ENCODE peak calls at places on chromosome 20, in six cellular contexts. K is MCF 10A, C is adrenal gland, L is upper lobe of left lung, W is RWPE2, T is WTC11. X is an unnamed sample.

GRCh38 chr20:32116079-32116521 is 6.6 kb downstream of the TM9SF4 start:
- DNase-seq in T (no peak), L (no peak), W (peak), C (no peak), K (no peak), X (no peak)

GRCh38 chr20:57030611-57031600 is 235.5 kb downstream of the BMP7 start:
- DNase-seq in T (no peak), K (peak), L (no peak), W (peak), C (no peak), X (no peak)

GRCh38 chr20:61306935-61307475 is 54.9 kb downstream of the CDH4 start:
- DNase-seq in K (no peak), C (no peak), T (no peak), W (no peak), L (no peak), X (no peak)

GRCh38 chr20:2756056-2756611 is 44.3 kb downstream of the CPXM1 start:
- DNase-seq in W (no peak), T (peak), L (no peak), C (no peak), K (peak), X (no peak)

GRCh38 chr20:17995967-17996819 is 27.4 kb downstream of the MGME1 start:
- DNase-seq in W (no peak), K (peak), T (no peak), L (no peak), C (peak), X (no peak)

GRCh38 chr20:56631318-56631989 is 2.3 kb downstream of the TFAP2C start:
- DNase-seq in W (peak), L (peak), C (no peak), T (peak), K (peak), X (no peak)

GRCh38 chr20:1364106-1364505 is 28.7 kb downstream of the FKBP1A start:
- DNase-seq in T (no peak), K (no peak), C (no peak), L (no peak), W (no peak), X (no peak)

GRCh38 chr20:37999526-38000263 is 33.6 kb downstream of the TTI1 start:
- DNase-seq in K (no peak), W (no peak), T (no peak), L (no peak), C (no peak), X (no peak)

GRCh38 chr20:64183313-64183712 is 19.1 kb downstream of the MYT1 start:
- DNase-seq in W (no peak), C (no peak), T (no peak), K (no peak), L (no peak), X (no peak)

GRCh38 chr20:63495771-63496403 is 3.0 kb downstream of the EEF1A2 start:
- DNase-seq in C (peak), W (no peak), T (peak), L (peak), K (peak), X (peak)

GRCh38 chr20:44958276-44958675 is 1.9 kb downstream of the TOMM34 start:
- DNase-seq in W (no peak), C (no peak), L (no peak), T (no peak), K (no peak), X (no peak)

GRCh38 chr20:21526776-21527175 is 12.9 kb upstream of the NKX2-2 start:
- DNase-seq in W (no peak), L (no peak), K (no peak), T (no peak), C (no peak), X (no peak)

GRCh38 chr20:21527908-21528307 is 14.0 kb upstream of the NKX2-2 start:
- DNase-seq in W (no peak), T (no peak), L (no peak), K (no peak), C (no peak), X (no peak)

GRCh38 chr20:21523895-21524294 is 10.0 kb upstream of the NKX2-2 start:
- DNase-seq in W (no peak), T (no peak), L (no peak), C (no peak), K (no peak), X (no peak)

GRCh38 chr20:21529863-21530262 is 16.0 kb upstream of the NKX2-2 start:
- DNase-seq in W (no peak), T (no peak), K (peak), L (no peak), C (no peak), X (no peak)

DNA sequence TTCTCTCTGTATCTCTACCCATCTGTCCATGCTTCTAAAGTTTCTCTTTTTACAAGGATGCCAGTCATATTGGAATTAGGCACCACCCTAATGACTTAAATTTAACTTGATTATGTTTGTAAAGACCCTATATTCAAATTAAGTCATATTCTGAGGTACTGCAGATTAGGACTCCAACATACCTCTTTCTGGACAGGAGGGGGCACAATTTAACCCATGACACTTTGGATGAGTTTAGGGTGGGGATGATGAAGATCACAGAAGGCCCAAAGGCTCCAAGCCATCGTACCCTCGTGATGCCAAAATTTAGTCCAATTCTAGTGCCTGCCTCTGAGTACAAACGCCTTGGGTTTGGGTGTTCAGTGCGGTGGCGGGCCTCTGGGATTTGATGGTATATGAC is 15.0 kb upstream of the NKX2-2 start:
- DNase-seq in C (no peak), T (no peak), W (no peak), K (no peak), L (no peak), X (no peak)
- TF ChIP-seq CTCF in C (no peak), T (no peak), W (no peak), K (peak), L (no peak), X (no peak)

GRCh38 chr20:48039514-48039913 is 254.2 kb upstream of the SULF2 start:
- DNase-seq in K (no peak), T (no peak), W (no peak), C (no peak), L (no peak), X (no peak)
- TF ChIP-seq CTCF in K (no peak), T (no peak), W (no peak), C (no peak), L (no peak), X (no peak)

GRCh38 chr20:36793294-36794115 is 19.9 kb upstream of the DSN1 start:
- DNase-seq in K (no peak), W (peak), T (no peak), L (peak), C (no peak), X (no peak)
- TF ChIP-seq CTCF in K (no peak), W (no peak), T (no peak), L (no peak), C (no peak), X (no peak)

GRCh38 chr20:19662638-19662995 is 95.4 kb upstream of the RIN2 start:
- DNase-seq in L (no peak), W (no peak), K (no peak), C (no peak), T (no peak), X (no peak)
- TF ChIP-seq CTCF in L (no peak), W (peak), K (no peak), C (no peak), T (no peak), X (no peak)

DNA sequence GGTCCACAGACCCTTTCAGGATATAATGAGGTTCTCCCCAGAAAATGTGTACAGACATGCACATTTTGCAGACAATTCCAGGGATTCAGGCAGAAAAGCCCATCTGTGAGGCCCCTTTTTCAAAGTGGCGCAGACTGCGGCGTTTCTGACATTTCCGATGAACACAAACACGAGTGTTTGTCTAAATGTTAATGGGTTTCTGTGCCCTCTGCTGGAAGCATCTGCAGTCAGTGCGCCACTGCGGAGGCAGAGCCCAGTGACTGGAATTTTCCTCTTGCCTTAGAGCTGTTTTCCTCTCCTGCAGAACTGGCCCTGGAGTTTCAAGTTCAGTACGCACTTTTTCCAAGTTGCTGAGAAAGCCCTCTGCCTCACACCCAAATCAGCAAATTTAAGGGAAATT is 15.3 kb downstream of the ANKRD60 start:
- DNase-seq in L (no peak), W (peak), C (no peak), K (no peak), T (no peak), X (no peak)
- TF ChIP-seq CTCF in L (no peak), W (peak), C (no peak), K (no peak), T (no peak), X (no peak)

GRCh38 chr20:50152394-50153152 is 950 bp downstream of the PEDS1 start:
- DNase-seq in K (peak), W (no peak), T (no peak), L (no peak), C (no peak), X (no peak)
- TF ChIP-seq CTCF in K (peak), W (peak), T (no peak), L (no peak), C (no peak), X (no peak)

GRCh38 chr20:4227085-4227821 is 211.9 kb upstream of the RNF24 start:
- DNase-seq in K (peak), T (peak), W (no peak), L (no peak), C (peak), X (no peak)
- TF ChIP-seq CTCF in K (no peak), T (peak), W (peak), L (no peak), C (no peak), X (peak)

GRCh38 chr20:13610205-13610604 is 28.5 kb downstream of the TASP1 start:
- DNase-seq in K (peak), C (no peak), T (peak), L (no peak), W (no peak), X (no peak)
- TF ChIP-seq CTCF in K (no peak), C (no peak), T (peak), L (no peak), W (no peak), X (peak)

DNA sequence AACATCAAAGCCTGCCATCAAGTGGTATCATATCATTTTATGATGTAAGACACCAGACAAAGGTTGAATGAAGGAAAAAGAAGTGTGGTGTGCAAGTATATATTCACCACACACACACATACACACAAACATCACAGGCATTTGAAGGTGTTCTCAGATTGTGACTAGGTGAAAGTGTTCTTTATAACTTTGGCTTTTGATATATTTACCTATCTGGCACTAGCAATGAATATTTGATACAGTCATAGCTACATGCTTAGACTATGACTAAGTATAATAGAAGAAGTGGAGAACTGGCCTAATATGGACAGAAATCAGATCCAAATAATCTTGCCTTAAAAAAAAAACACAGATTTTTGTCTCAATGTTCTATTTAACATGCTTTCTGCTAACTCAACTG is 809.9 kb downstream of the KIF16B start:
- DNase-seq in L (no peak), C (no peak), K (no peak), W (no peak), T (no peak), X (no peak)
- TF ChIP-seq CTCF in L (no peak), C (no peak), K (no peak), W (peak), T (no peak), X (no peak)

GRCh38 chr20:62400021-62400420 is 7.1 kb downstream of the CABLES2 start:
- DNase-seq in L (peak), K (no peak), T (no peak), C (no peak), W (peak), X (no peak)
- TF ChIP-seq CTCF in L (no peak), K (no peak), T (no peak), C (no peak), W (no peak), X (no peak)